ENCODE peak calls at places on chromosomes 7 and 10, in four cellular contexts. H, N, K and T are unnamed samples.

GRCh38 chr7:140079121-140079536 is 16.4 kb upstream of the PARP12 start:
- DNase-seq in K (no peak), N (no peak), H (peak), T (no peak)

GRCh38 chr10:92756233-92757065 is 66.7 kb downstream of the HHEX start:
- DNase-seq in K (peak), N (no peak), H (no peak), T (no peak)

GRCh38 chr7:54785261-54785660 is 26.2 kb upstream of the SEC61G start:
- DNase-seq in N (no peak), K (no peak), H (no peak), T (no peak)

GRCh38 chr10:100569687-100570517 is 34.2 kb downstream of the HIF1AN start:
- DNase-seq in N (no peak), H (no peak), K (no peak), T (no peak)

GRCh38 chr10:16930540-16930939 is 113.3 kb upstream of the RSU1 start:
- DNase-seq in H (no peak), N (no peak), K (no peak), T (no peak)

GRCh38 chr7:120792091-120792860 is 65.7 kb downstream of the TSPAN12 start:
- DNase-seq in N (peak), K (peak), H (peak), T (peak)

GRCh38 chr7:10934292-10934691 is 39.4 kb upstream of the PHF14 start:
- DNase-seq in K (no peak), N (no peak), H (peak), T (no peak)

GRCh38 chr10:33290286-33291052 is 44.0 kb downstream of the NRP1 start:
- DNase-seq in H (no peak), N (no peak), K (no peak), T (no peak)

GRCh38 chr7:117212969-117213877 is 109.6 kb downstream of the WNT2 start:
- DNase-seq in H (peak), K (peak), N (peak), T (peak)

GRCh38 chr10:105605873-105606272 is 964.8 kb downstream of the SORCS3 start:
- DNase-seq in H (no peak), K (no peak), N (no peak), T (no peak)